ENCODE peak calls at places on chromosomes 1 and 21, in six cellular contexts. One of them, this sample, is unnamed.
A peak's percentile ranks its signal among the peaks of the same experiment; 100 is the strongest.

GRCh38 chr1:24737368-24738117 is 7.7 kb upstream of the CLIC4 start:
- DNase-seq in HCT116: no peak
- DNase-seq in endodermal cell: no peak
- DNase-seq in stomach: no peak
- DNase-seq in choroid plexus epithelial cell: no peak
- DNase-seq in GM23338: no peak
- DNase-seq in this sample: no peak

GRCh38 chr1:36177589-36178463 is 21.9 kb downstream of the MAP7D1 start:
- DNase-seq in HCT116: no peak
- DNase-seq in endodermal cell: peak; percentile 78
- DNase-seq in stomach: no peak
- DNase-seq in choroid plexus epithelial cell: no peak
- DNase-seq in GM23338: peak; percentile 60
- DNase-seq in this sample: no peak

GRCh38 chr1:60162941-60163340 is 89.4 kb upstream of the C1orf87 start:
- DNase-seq in HCT116: no peak
- DNase-seq in endodermal cell: no peak
- DNase-seq in stomach: no peak
- DNase-seq in choroid plexus epithelial cell: no peak
- DNase-seq in GM23338: no peak
- DNase-seq in this sample: no peak

GRCh38 chr1:113185463-113186104 is 112.6 kb downstream of the LRIG2 start:
- DNase-seq in HCT116: no peak
- DNase-seq in endodermal cell: no peak
- DNase-seq in stomach: no peak
- DNase-seq in choroid plexus epithelial cell: no peak
- DNase-seq in GM23338: no peak
- DNase-seq in this sample: no peak

GRCh38 chr1:154418062-154418897 is 13.1 kb downstream of the IL6R start:
- DNase-seq in HCT116: peak; percentile 95
- DNase-seq in endodermal cell: peak; percentile 43
- DNase-seq in stomach: peak; percentile 90
- DNase-seq in choroid plexus epithelial cell: peak; percentile 27
- DNase-seq in GM23338: no peak
- DNase-seq in this sample: no peak

GRCh38 chr1:197200468-197200899 is 54.0 kb upstream of the ASPM start:
- DNase-seq in HCT116: no peak
- DNase-seq in endodermal cell: no peak
- DNase-seq in stomach: no peak
- DNase-seq in choroid plexus epithelial cell: peak; percentile 55
- DNase-seq in GM23338: peak; percentile 18
- DNase-seq in this sample: peak; percentile 12

GRCh38 chr1:111595807-111596206 is 23.8 kb upstream of the RAP1A start:
- DNase-seq in HCT116: no peak
- DNase-seq in endodermal cell: no peak
- DNase-seq in stomach: no peak
- DNase-seq in choroid plexus epithelial cell: no peak
- DNase-seq in GM23338: no peak
- DNase-seq in this sample: no peak

GRCh38 chr1:186202174-186202843 is 172.7 kb downstream of the TPR start:
- DNase-seq in HCT116: no peak
- DNase-seq in endodermal cell: no peak
- DNase-seq in stomach: no peak
- DNase-seq in choroid plexus epithelial cell: no peak
- DNase-seq in GM23338: no peak
- DNase-seq in this sample: no peak

GRCh38 chr1:2360588-2361364 is 30.6 kb downstream of the MORN1 start:
- DNase-seq in HCT116: no peak
- DNase-seq in endodermal cell: no peak
- DNase-seq in stomach: no peak
- DNase-seq in choroid plexus epithelial cell: no peak
- DNase-seq in GM23338: no peak
- DNase-seq in this sample: no peak

GRCh38 chr1:53552146-53552940 is 93.1 kb downstream of the DMRTB1 start:
- DNase-seq in HCT116: no peak
- DNase-seq in endodermal cell: peak; percentile 67
- DNase-seq in stomach: no peak
- DNase-seq in choroid plexus epithelial cell: peak; percentile 23
- DNase-seq in GM23338: peak; percentile 42
- DNase-seq in this sample: no peak

GRCh38 chr1:21903638-21904474 is 33.3 kb downstream of the HSPG2 start:
- DNase-seq in HCT116: no peak
- DNase-seq in endodermal cell: no peak
- DNase-seq in stomach: no peak
- DNase-seq in choroid plexus epithelial cell: no peak
- DNase-seq in GM23338: no peak
- DNase-seq in this sample: no peak

GRCh38 chr1:97209381-97209780 is 487.8 kb downstream of the PTBP2 start:
- DNase-seq in HCT116: no peak
- DNase-seq in endodermal cell: no peak
- DNase-seq in stomach: no peak
- DNase-seq in choroid plexus epithelial cell: peak; percentile 10
- DNase-seq in GM23338: no peak
- DNase-seq in this sample: no peak

GRCh38 chr1:232966663-232967062 is 16.3 kb downstream of the NTPCR start:
- DNase-seq in HCT116: no peak
- DNase-seq in endodermal cell: no peak
- DNase-seq in stomach: peak; percentile 64
- DNase-seq in choroid plexus epithelial cell: no peak
- DNase-seq in GM23338: no peak
- DNase-seq in this sample: no peak

GRCh38 chr1:203937678-203938330 is 76.4 kb downstream of the SNRPE start:
- DNase-seq in HCT116: no peak
- DNase-seq in endodermal cell: no peak
- DNase-seq in stomach: no peak
- DNase-seq in choroid plexus epithelial cell: no peak
- DNase-seq in GM23338: no peak
- DNase-seq in this sample: no peak

GRCh38 chr1:90714521-90714951 is 2.6 kb downstream of the BARHL2 start:
- DNase-seq in HCT116: no peak
- DNase-seq in endodermal cell: peak; percentile 66
- DNase-seq in stomach: no peak
- DNase-seq in choroid plexus epithelial cell: no peak
- DNase-seq in GM23338: peak; percentile 62
- DNase-seq in this sample: no peak

GRCh38 chr21:39422468-39423241 is 22.9 kb downstream of the LCA5L start:
- DNase-seq in HCT116: no peak
- DNase-seq in endodermal cell: no peak
- DNase-seq in stomach: no peak
- DNase-seq in choroid plexus epithelial cell: no peak
- DNase-seq in GM23338: peak; percentile 33
- DNase-seq in this sample: no peak

GRCh38 chr1:156100205-156100995 is 14.1 kb upstream of the LMNA start:
- DNase-seq in HCT116: no peak
- DNase-seq in endodermal cell: no peak
- DNase-seq in stomach: no peak
- DNase-seq in choroid plexus epithelial cell: no peak
- DNase-seq in GM23338: no peak
- DNase-seq in this sample: no peak

GRCh38 chr1:52677407-52677806 is 20.7 kb downstream of the COA7 start:
- DNase-seq in HCT116: no peak
- DNase-seq in endodermal cell: no peak
- DNase-seq in stomach: peak; percentile 50
- DNase-seq in choroid plexus epithelial cell: no peak
- DNase-seq in GM23338: no peak
- DNase-seq in this sample: no peak

GRCh38 chr1:101228424-101229134 is 8.2 kb upstream of the S1PR1 start:
- DNase-seq in HCT116: no peak
- DNase-seq in endodermal cell: no peak
- DNase-seq in stomach: no peak
- DNase-seq in choroid plexus epithelial cell: no peak
- DNase-seq in GM23338: no peak
- DNase-seq in this sample: no peak

GRCh38 chr1:247331172-247331525 is 518 bp downstream of the ZNF496 start:
- DNase-seq in HCT116: peak; percentile 34
- DNase-seq in endodermal cell: peak; percentile 89
- DNase-seq in stomach: peak; percentile 79
- DNase-seq in choroid plexus epithelial cell: peak; percentile 80
- DNase-seq in GM23338: peak; percentile 77
- DNase-seq in this sample: peak; percentile 74

GRCh38 chr1:200304146-200304545 is 105.7 kb downstream of the ZNF281 start:
- DNase-seq in HCT116: no peak
- DNase-seq in endodermal cell: no peak
- DNase-seq in stomach: no peak
- DNase-seq in choroid plexus epithelial cell: no peak
- DNase-seq in GM23338: no peak
- DNase-seq in this sample: no peak

GRCh38 chr1:208086116-208086515 is 158.1 kb downstream of the PLXNA2 start:
- DNase-seq in HCT116: no peak
- DNase-seq in endodermal cell: no peak
- DNase-seq in stomach: no peak
- DNase-seq in choroid plexus epithelial cell: peak; percentile 79
- DNase-seq in GM23338: no peak
- DNase-seq in this sample: peak; percentile 26

GRCh38 chr1:200072636-200073285 is 45.3 kb downstream of the NR5A2 start:
- DNase-seq in HCT116: no peak
- DNase-seq in endodermal cell: no peak
- DNase-seq in stomach: no peak
- DNase-seq in choroid plexus epithelial cell: no peak
- DNase-seq in GM23338: no peak
- DNase-seq in this sample: no peak

GRCh38 chr21:42661688-42662429 is 8.4 kb downstream of the PDE9A start:
- DNase-seq in HCT116: no peak
- DNase-seq in endodermal cell: no peak
- DNase-seq in stomach: no peak
- DNase-seq in choroid plexus epithelial cell: no peak
- DNase-seq in GM23338: no peak
- DNase-seq in this sample: no peak

GRCh38 chr1:105100102-105100501 is 1350.4 kb downstream of the AMY1C start:
- DNase-seq in HCT116: no peak
- DNase-seq in endodermal cell: no peak
- DNase-seq in stomach: no peak
- DNase-seq in choroid plexus epithelial cell: no peak
- DNase-seq in GM23338: no peak
- DNase-seq in this sample: no peak

DNA sequence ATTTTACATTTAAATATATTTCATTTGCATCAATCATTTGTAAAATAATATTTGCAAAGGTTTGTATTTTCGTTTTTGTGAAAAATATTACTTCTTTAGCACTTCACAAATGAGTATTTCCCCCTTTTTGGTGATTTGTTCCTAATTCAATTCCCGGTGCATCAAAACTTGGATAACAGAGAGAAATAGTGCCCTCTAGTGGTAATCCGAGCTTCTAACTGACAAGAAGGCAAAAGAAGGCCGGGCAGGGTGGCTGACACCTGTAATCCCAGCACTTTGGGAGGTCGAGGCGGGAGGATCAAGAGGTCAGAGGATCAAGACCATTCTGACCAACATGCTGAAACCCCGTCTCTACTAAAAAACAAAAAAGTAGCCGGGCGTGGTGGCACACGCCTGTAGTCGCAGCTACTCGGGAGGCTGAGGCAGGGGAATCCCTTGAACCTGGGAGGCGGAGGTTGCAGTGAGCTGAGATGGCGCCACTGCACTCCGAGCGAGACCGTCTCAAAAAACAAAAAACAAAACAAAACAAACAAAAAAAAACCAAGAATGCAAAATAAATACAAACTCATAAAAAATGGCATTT is 137.7 kb downstream of the COL11A1 start:
- DNase-seq in HCT116: peak; percentile 51
- DNase-seq in endodermal cell: peak; percentile 62
- DNase-seq in stomach: no peak
- DNase-seq in choroid plexus epithelial cell: peak; percentile 78
- DNase-seq in GM23338: peak; percentile 93
- DNase-seq in this sample: peak; percentile 51
- TF ChIP-seq CTCF in HCT116: peak; percentile 28
- TF ChIP-seq CTCF in endodermal cell: peak; percentile 84
- TF ChIP-seq CTCF in stomach: no peak
- TF ChIP-seq CTCF in choroid plexus epithelial cell: peak; percentile 69
- TF ChIP-seq CTCF in GM23338: peak; percentile 92
- TF ChIP-seq CTCF in this sample: peak; percentile 91

GRCh38 chr1:23506376-23507107 is 22.6 kb upstream of the ASAP3 start:
- DNase-seq in HCT116: no peak
- DNase-seq in endodermal cell: no peak
- DNase-seq in stomach: no peak
- DNase-seq in choroid plexus epithelial cell: no peak
- DNase-seq in GM23338: no peak
- DNase-seq in this sample: no peak
- TF ChIP-seq CTCF in HCT116: no peak
- TF ChIP-seq CTCF in endodermal cell: no peak
- TF ChIP-seq CTCF in stomach: no peak
- TF ChIP-seq CTCF in choroid plexus epithelial cell: no peak
- TF ChIP-seq CTCF in GM23338: no peak
- TF ChIP-seq CTCF in this sample: no peak

GRCh38 chr1:68497358-68497698 is 446 bp upstream of the DEPDC1 start:
- DNase-seq in HCT116: no peak
- DNase-seq in endodermal cell: no peak
- DNase-seq in stomach: no peak
- DNase-seq in choroid plexus epithelial cell: no peak
- DNase-seq in GM23338: no peak
- DNase-seq in this sample: no peak

GRCh38 chr1:68495532-68495931 is 1.4 kb downstream of the DEPDC1 start:
- DNase-seq in HCT116: no peak
- DNase-seq in endodermal cell: no peak
- DNase-seq in stomach: no peak
- DNase-seq in choroid plexus epithelial cell: no peak
- DNase-seq in GM23338: no peak
- DNase-seq in this sample: no peak

GRCh38 chr1:68495968-68496679 is 758 bp downstream of the DEPDC1 start:
- DNase-seq in HCT116: peak; percentile 22
- DNase-seq in endodermal cell: no peak
- DNase-seq in stomach: no peak
- DNase-seq in choroid plexus epithelial cell: peak; percentile 10
- DNase-seq in GM23338: no peak
- DNase-seq in this sample: no peak

GRCh38 chr1:68493193-68493592 is 3.7 kb downstream of the DEPDC1 start:
- DNase-seq in HCT116: no peak
- DNase-seq in endodermal cell: no peak
- DNase-seq in stomach: no peak
- DNase-seq in choroid plexus epithelial cell: no peak
- DNase-seq in GM23338: no peak
- DNase-seq in this sample: no peak

DNA sequence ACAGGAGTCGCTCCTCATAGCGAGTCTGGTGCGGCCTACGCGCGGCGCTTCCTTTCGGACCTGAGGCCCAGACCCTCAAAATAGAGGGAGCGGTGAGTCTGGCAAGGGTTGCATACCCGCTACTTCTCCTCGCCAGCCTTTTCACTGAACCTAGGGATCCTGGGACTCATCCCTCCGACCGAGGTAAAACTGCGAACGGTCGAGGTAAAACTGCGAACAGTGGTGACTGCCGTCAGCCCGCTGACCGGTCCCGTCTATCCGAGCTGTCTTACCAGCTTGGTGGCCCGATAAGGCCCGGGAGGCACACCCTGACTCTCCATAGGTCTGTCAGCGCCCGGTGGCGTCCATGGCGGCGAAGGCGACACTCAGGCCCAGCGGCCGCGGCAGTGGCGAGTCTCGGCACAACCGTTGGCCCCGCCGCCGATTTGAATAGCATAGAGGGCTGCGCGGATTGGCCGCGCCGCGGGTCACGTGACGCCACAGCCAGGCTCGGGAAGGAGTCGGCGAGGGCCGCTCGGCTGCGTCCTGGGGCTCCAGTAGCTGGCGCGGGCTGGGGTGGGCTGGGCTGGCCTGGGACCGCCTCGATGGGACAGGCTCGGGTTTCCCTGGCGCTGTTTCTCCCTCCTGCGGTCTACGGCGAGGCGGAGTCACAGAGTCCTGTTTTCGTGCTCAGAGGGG is at the start of gene DEPDC1:
- DNase-seq in HCT116: peak; percentile 90
- DNase-seq in endodermal cell: peak; percentile 99
- DNase-seq in stomach: peak; percentile 94
- DNase-seq in choroid plexus epithelial cell: peak; percentile 96
- DNase-seq in GM23338: peak; percentile 97
- DNase-seq in this sample: peak; percentile 94
- TF ChIP-seq CTCF in HCT116: no peak
- TF ChIP-seq CTCF in endodermal cell: peak; percentile 26
- TF ChIP-seq CTCF in stomach: no peak
- TF ChIP-seq CTCF in choroid plexus epithelial cell: peak; percentile 6
- TF ChIP-seq CTCF in GM23338: no peak
- TF ChIP-seq CTCF in this sample: peak; percentile 17

GRCh38 chr1:6141601-6142000 is 38.5 kb downstream of the CHD5 start:
- DNase-seq in HCT116: no peak
- DNase-seq in endodermal cell: peak; percentile 79
- DNase-seq in stomach: no peak
- DNase-seq in choroid plexus epithelial cell: peak; percentile 16
- DNase-seq in GM23338: peak; percentile 81
- DNase-seq in this sample: no peak
- TF ChIP-seq CTCF in HCT116: no peak
- TF ChIP-seq CTCF in endodermal cell: peak; percentile 76
- TF ChIP-seq CTCF in stomach: no peak
- TF ChIP-seq CTCF in choroid plexus epithelial cell: peak; percentile 33
- TF ChIP-seq CTCF in GM23338: peak; percentile 48
- TF ChIP-seq CTCF in this sample: peak; percentile 42

This sample was measured in HFFc6.